ENCODE peak calls at places on chromosomes 7 and 10, in six cellular contexts. A is cardiac muscle cell, U is breast epithelium, R is neural progenitor cell, Q is astrocyte of the spinal cord, S is uterus. M is an unnamed sample.

GRCh38 chr10:99768430-99769011 is 13.9 kb upstream of the ABCC2 start:
- DNase-seq in A (no peak), U (no peak), R (peak; percentile 27), Q (no peak), S (no peak), M (no peak)

GRCh38 chr10:118373786-118374185 is 31.7 kb upstream of the FAM204A start:
- DNase-seq in A (peak; percentile 10), U (no peak), R (no peak), Q (peak; percentile 73), S (no peak), M (no peak)

GRCh38 chr10:124955243-124955642 is 13.3 kb downstream of the ZRANB1 start:
- DNase-seq in A (no peak), U (no peak), R (no peak), Q (no peak), S (no peak), M (no peak)

GRCh38 chr7:38215115-38215514 is 37.1 kb downstream of the STARD3NL start:
- DNase-seq in A (peak; percentile 25), U (no peak), R (no peak), Q (peak; percentile 33), S (no peak), M (no peak)

GRCh38 chr7:155051355-155051754 is 18.8 kb upstream of the HTR5A start:
- DNase-seq in A (no peak), U (no peak), R (no peak), Q (no peak), S (no peak), M (no peak)

GRCh38 chr10:113997428-113997827 is 46.2 kb upstream of the ADRB1 start:
- DNase-seq in A (no peak), U (no peak), R (no peak), Q (no peak), S (no peak), M (no peak)

GRCh38 chr10:79582096-79582495 is 21.9 kb upstream of the SFTPA2 start:
- DNase-seq in A (no peak), U (no peak), R (no peak), Q (no peak), S (no peak), M (no peak)

GRCh38 chr7:34851431-34851830 is 185.9 kb downstream of the DPY19L1 start:
- DNase-seq in A (no peak), U (no peak), R (no peak), Q (no peak), S (no peak), M (no peak)

GRCh38 chr7:82234457-82235049 is 209.0 kb downstream of the CACNA2D1 start:
- DNase-seq in A (peak; percentile 65), U (no peak), R (peak; percentile 65), Q (peak; percentile 59), S (no peak), M (no peak)

GRCh38 chr7:143979359-143979758 is 20.8 kb upstream of the OR6B1 start:
- DNase-seq in A (peak; percentile 81), U (no peak), R (no peak), Q (peak; percentile 62), S (no peak), M (no peak)

GRCh38 chr10:33143160-33143728 is 185.2 kb upstream of the ITGB1 start:
- DNase-seq in A (peak; percentile 78), U (no peak), R (no peak), Q (peak; percentile 81), S (no peak), M (peak; percentile 20)

GRCh38 chr7:150897502-150898474 is 45.5 kb downstream of the AOC1 start:
- DNase-seq in A (no peak), U (no peak), R (no peak), Q (no peak), S (no peak), M (no peak)

GRCh38 chr10:110508806-110509544 is 11.3 kb downstream of the DUSP5 start:
- DNase-seq in A (no peak), U (no peak), R (no peak), Q (peak; percentile 10), S (no peak), M (no peak)

GRCh38 chr10:111370101-111370500 is 293.3 kb downstream of the ADRA2A start:
- DNase-seq in A (no peak), U (no peak), R (no peak), Q (no peak), S (no peak), M (no peak)

GRCh38 chr10:124624875-124625274 is 119.3 kb downstream of the FAM53B start:
- DNase-seq in A (no peak), U (no peak), R (no peak), Q (no peak), S (no peak), M (no peak)

GRCh38 chr10:1244493-1244892 is 188.3 kb downstream of the WDR37 start:
- DNase-seq in A (no peak), U (no peak), R (no peak), Q (no peak), S (no peak), M (no peak)

GRCh38 chr7:44244282-44244681 is 43.5 kb downstream of the YKT6 start:
- DNase-seq in A (peak; percentile 25), U (no peak), R (peak; percentile 68), Q (no peak), S (no peak), M (no peak)

GRCh38 chr10:69049564-69049955 is 38.3 kb upstream of the SRGN start:
- DNase-seq in A (no peak), U (no peak), R (no peak), Q (no peak), S (no peak), M (no peak)

GRCh38 chr10:100737359-100738054 is 7.9 kb upstream of the PAX2 start:
- DNase-seq in A (no peak), U (no peak), R (peak; percentile 56), Q (no peak), S (no peak), M (no peak)

GRCh38 chr10:128498378-128498730 is 372.1 kb upstream of the MKI67 start:
- DNase-seq in A (no peak), U (no peak), R (no peak), Q (no peak), S (no peak), M (no peak)

GRCh38 chr7:149772236-149772820 is 1.1 kb downstream of the ZNF467 start:
- DNase-seq in A (no peak), U (no peak), R (peak; percentile 65), Q (no peak), S (no peak), M (peak; percentile 31)

GRCh38 chr7:115707684-115708341 is 322.8 kb downstream of the TFEC start:
- DNase-seq in A (no peak), U (no peak), R (no peak), Q (no peak), S (no peak), M (no peak)

GRCh38 chr10:36671607-36672006 is 453.8 kb upstream of the ANKRD30A start:
- DNase-seq in A (no peak), U (no peak), R (no peak), Q (peak; percentile 78), S (no peak), M (no peak)

GRCh38 chr10:30591249-30591670 is 38.3 kb downstream of the LYZL2 start:
- DNase-seq in A (peak; percentile 72), U (no peak), R (peak; percentile 60), Q (peak; percentile 54), S (peak; percentile 27), M (peak; percentile 8)

GRCh38 chr7:44347546-44348114 is 22.2 kb upstream of the CAMK2B start:
- DNase-seq in A (no peak), U (no peak), R (no peak), Q (no peak), S (no peak), M (no peak)

GRCh38 chr10:70477661-70478162 is 855 bp upstream of the PALD1 start:
- DNase-seq in A (peak; percentile 28), U (no peak), R (peak; percentile 20), Q (no peak), S (peak; percentile 51), M (peak; percentile 73)

GRCh38 chr7:130329466-130329865 is 15.2 kb upstream of the CPA5 start:
- DNase-seq in A (no peak), U (no peak), R (no peak), Q (no peak), S (no peak), M (no peak)

DNA sequence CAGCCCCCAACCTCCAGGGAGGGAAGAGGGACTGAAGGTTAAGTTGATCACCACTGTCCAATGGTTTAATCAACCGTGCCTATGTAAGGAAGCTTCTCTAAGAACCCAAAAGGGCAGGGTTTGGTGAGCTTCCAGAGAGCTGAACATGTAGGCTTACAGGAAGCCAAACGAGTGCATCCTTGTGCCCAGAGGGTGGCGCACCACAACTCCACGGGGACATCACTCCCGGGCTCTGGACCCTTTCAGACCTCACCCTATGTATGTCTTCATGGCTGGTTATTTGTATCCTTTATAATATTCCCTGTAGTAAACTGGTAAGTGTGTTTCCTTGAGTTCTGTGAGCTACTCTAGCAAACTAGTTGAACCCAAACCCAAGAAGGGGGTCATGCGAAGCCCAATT is 11.5 kb upstream of the NFKB2 start:
- DNase-seq in A (peak; percentile 43), U (no peak), R (peak; percentile 70), Q (no peak), S (no peak), M (no peak)
- TF ChIP-seq CTCF in A (peak; percentile 33), U (no peak), R (peak; percentile 67), Q (peak; percentile 33), S (no peak), M (no peak)

GRCh38 chr7:126792501-126792900 is 460.2 kb downstream of the GRM8 start:
- DNase-seq in A (no peak), U (no peak), R (no peak), Q (no peak), S (no peak), M (no peak)

GRCh38 chr7:126791306-126791705 is 461.4 kb downstream of the GRM8 start:
- DNase-seq in A (no peak), U (no peak), R (no peak), Q (peak; percentile 78), S (no peak), M (no peak)

DNA sequence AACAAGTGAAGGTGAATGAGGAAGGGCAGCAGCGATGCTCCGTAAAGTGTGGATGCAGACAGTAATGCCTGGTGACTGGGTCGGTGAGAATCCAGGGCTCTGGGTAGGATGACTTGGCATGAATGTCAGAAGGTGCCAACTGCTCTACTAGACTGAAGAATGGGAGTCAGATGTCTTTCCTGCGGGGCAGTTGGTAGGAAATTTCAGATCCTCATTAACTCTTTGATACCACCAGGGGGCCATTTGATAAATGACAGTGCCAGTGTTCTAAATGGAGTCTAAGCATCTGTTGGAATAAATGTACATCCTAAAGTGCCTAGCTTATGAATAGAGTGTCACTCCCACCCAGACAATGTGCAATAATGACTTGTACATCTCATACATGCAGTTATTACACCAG is 462.0 kb downstream of the GRM8 start:
- DNase-seq in A (no peak), U (no peak), R (no peak), Q (no peak), S (no peak), M (no peak)
- TF ChIP-seq CTCF in A (no peak), U (no peak), R (peak; percentile 29), Q (peak; percentile 9), S (no peak), M (no peak)

DNA sequence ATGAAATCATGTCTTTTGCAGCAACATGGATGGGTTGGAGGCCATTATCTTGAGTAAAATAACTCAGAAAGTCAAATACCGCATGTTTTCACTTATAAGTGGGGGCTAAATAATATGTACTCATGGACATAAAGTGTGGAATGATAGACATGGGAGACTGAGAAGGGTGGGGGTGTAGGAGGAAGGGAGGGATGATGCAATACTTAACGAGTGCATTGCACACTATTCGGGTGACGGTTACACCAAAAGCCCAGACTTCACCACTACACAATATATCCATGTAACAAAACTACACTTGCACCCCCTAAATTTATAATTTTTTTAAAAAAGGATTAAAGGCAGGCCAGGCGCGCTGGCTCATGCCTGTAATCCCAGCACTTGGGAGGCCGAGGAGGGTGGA is 13.6 kb downstream of the LGI1 start:
- DNase-seq in A (no peak), U (no peak), R (no peak), Q (no peak), S (no peak), M (no peak)
- TF ChIP-seq CTCF in A (no peak), U (no peak), R (no peak), Q (no peak), S (no peak), M (no peak)

GRCh38 chr7:131493559-131493958 is 62.9 kb downstream of the PODXL start:
- DNase-seq in A (no peak), U (no peak), R (peak; percentile 47), Q (no peak), S (no peak), M (no peak)
- TF ChIP-seq CTCF in A (no peak), U (no peak), R (no peak), Q (no peak), S (no peak), M (no peak)